ENCODE peak calls at places on chromosomes 13 and 19, in ten cellular contexts. One of them, this sample, is unnamed.

GRCh38 chr19:41821003-41821735 is 23.3 kb downstream of the LYPD4 start:
- DNase-seq in RPMI7951: peak; percentile 21
- DNase-seq in HFF-Myc: no peak
- DNase-seq in uterus: no peak
- DNase-seq in Daoy: peak; percentile 66
- DNase-seq in activated CD4-positive, alpha-beta T cell treated with anti-CD3 and anti-CD28 coated beads, Interleukin-2, amount 50 U/mL, for 24 hours: no peak
- DNase-seq in activated CD4-positive, CD25-positive, alpha-beta regulatory T cell: no peak
- DNase-seq in anterior cingulate cortex: no peak
- DNase-seq in activated T-cell treated with anti-CD3 and anti-CD28 coated beads, Interleukin-2, amount 50 U/mL, for 72 hours: peak; percentile 73
- DNase-seq in hypothalamus: no peak
- DNase-seq in this sample: peak; percentile 74

GRCh38 chr19:5246554-5247155 is 94.0 kb downstream of the PTPRS start:
- DNase-seq in RPMI7951: no peak
- DNase-seq in HFF-Myc: no peak
- DNase-seq in uterus: no peak
- DNase-seq in Daoy: no peak
- DNase-seq in activated CD4-positive, alpha-beta T cell treated with anti-CD3 and anti-CD28 coated beads, Interleukin-2, amount 50 U/mL, for 24 hours: no peak
- DNase-seq in activated CD4-positive, CD25-positive, alpha-beta regulatory T cell: no peak
- DNase-seq in anterior cingulate cortex: no peak
- DNase-seq in activated T-cell treated with anti-CD3 and anti-CD28 coated beads, Interleukin-2, amount 50 U/mL, for 72 hours: no peak
- DNase-seq in hypothalamus: no peak
- DNase-seq in this sample: no peak

GRCh38 chr13:72141845-72142470 is 275.0 kb upstream of the DACH1 start:
- DNase-seq in RPMI7951: peak; percentile 11
- DNase-seq in HFF-Myc: no peak
- DNase-seq in uterus: no peak
- DNase-seq in Daoy: no peak
- DNase-seq in activated CD4-positive, alpha-beta T cell treated with anti-CD3 and anti-CD28 coated beads, Interleukin-2, amount 50 U/mL, for 24 hours: no peak
- DNase-seq in activated CD4-positive, CD25-positive, alpha-beta regulatory T cell: no peak
- DNase-seq in anterior cingulate cortex: no peak
- DNase-seq in activated T-cell treated with anti-CD3 and anti-CD28 coated beads, Interleukin-2, amount 50 U/mL, for 72 hours: no peak
- DNase-seq in hypothalamus: no peak
- DNase-seq in this sample: no peak

GRCh38 chr19:12800873-12801465 is 631 bp downstream of the PRDX2 start:
- DNase-seq in RPMI7951: no peak
- DNase-seq in HFF-Myc: no peak
- DNase-seq in uterus: no peak
- DNase-seq in Daoy: no peak
- DNase-seq in activated CD4-positive, alpha-beta T cell treated with anti-CD3 and anti-CD28 coated beads, Interleukin-2, amount 50 U/mL, for 24 hours: no peak
- DNase-seq in activated CD4-positive, CD25-positive, alpha-beta regulatory T cell: no peak
- DNase-seq in anterior cingulate cortex: no peak
- DNase-seq in activated T-cell treated with anti-CD3 and anti-CD28 coated beads, Interleukin-2, amount 50 U/mL, for 72 hours: peak; percentile 47
- DNase-seq in hypothalamus: no peak
- DNase-seq in this sample: no peak

GRCh38 chr13:30818323-30818960 is 83.1 kb downstream of the ALOX5AP start:
- DNase-seq in RPMI7951: peak; percentile 76
- DNase-seq in HFF-Myc: no peak
- DNase-seq in uterus: peak; percentile 78
- DNase-seq in Daoy: no peak
- DNase-seq in activated CD4-positive, alpha-beta T cell treated with anti-CD3 and anti-CD28 coated beads, Interleukin-2, amount 50 U/mL, for 24 hours: no peak
- DNase-seq in activated CD4-positive, CD25-positive, alpha-beta regulatory T cell: no peak
- DNase-seq in anterior cingulate cortex: no peak
- DNase-seq in activated T-cell treated with anti-CD3 and anti-CD28 coated beads, Interleukin-2, amount 50 U/mL, for 72 hours: no peak
- DNase-seq in hypothalamus: no peak
- DNase-seq in this sample: no peak

GRCh38 chr13:111270126-111270525 is 50.3 kb upstream of the TEX29 start:
- DNase-seq in RPMI7951: no peak
- DNase-seq in HFF-Myc: no peak
- DNase-seq in uterus: no peak
- DNase-seq in Daoy: no peak
- DNase-seq in activated CD4-positive, alpha-beta T cell treated with anti-CD3 and anti-CD28 coated beads, Interleukin-2, amount 50 U/mL, for 24 hours: no peak
- DNase-seq in activated CD4-positive, CD25-positive, alpha-beta regulatory T cell: no peak
- DNase-seq in anterior cingulate cortex: peak; percentile 28
- DNase-seq in activated T-cell treated with anti-CD3 and anti-CD28 coated beads, Interleukin-2, amount 50 U/mL, for 72 hours: no peak
- DNase-seq in hypothalamus: no peak
- DNase-seq in this sample: no peak

GRCh38 chr19:13920940-13921744 is 15.1 kb downstream of the CC2D1A start:
- DNase-seq in RPMI7951: peak; percentile 70
- DNase-seq in HFF-Myc: no peak
- DNase-seq in uterus: no peak
- DNase-seq in Daoy: peak; percentile 63
- DNase-seq in activated CD4-positive, alpha-beta T cell treated with anti-CD3 and anti-CD28 coated beads, Interleukin-2, amount 50 U/mL, for 24 hours: no peak
- DNase-seq in activated CD4-positive, CD25-positive, alpha-beta regulatory T cell: no peak
- DNase-seq in anterior cingulate cortex: peak; percentile 4
- DNase-seq in activated T-cell treated with anti-CD3 and anti-CD28 coated beads, Interleukin-2, amount 50 U/mL, for 72 hours: peak; percentile 38
- DNase-seq in hypothalamus: no peak
- DNase-seq in this sample: peak; percentile 41

GRCh38 chr13:48904668-48905290 is 70.9 kb upstream of the FNDC3A start:
- DNase-seq in RPMI7951: no peak
- DNase-seq in HFF-Myc: no peak
- DNase-seq in uterus: no peak
- DNase-seq in Daoy: no peak
- DNase-seq in activated CD4-positive, alpha-beta T cell treated with anti-CD3 and anti-CD28 coated beads, Interleukin-2, amount 50 U/mL, for 24 hours: no peak
- DNase-seq in activated CD4-positive, CD25-positive, alpha-beta regulatory T cell: no peak
- DNase-seq in anterior cingulate cortex: no peak
- DNase-seq in activated T-cell treated with anti-CD3 and anti-CD28 coated beads, Interleukin-2, amount 50 U/mL, for 72 hours: no peak
- DNase-seq in hypothalamus: no peak
- DNase-seq in this sample: no peak

GRCh38 chr19:17841810-17842662 is 5.7 kb downstream of the JAK3 start:
- DNase-seq in RPMI7951: peak; percentile 83
- DNase-seq in HFF-Myc: no peak
- DNase-seq in uterus: peak; percentile 75
- DNase-seq in Daoy: peak; percentile 88
- DNase-seq in activated CD4-positive, alpha-beta T cell treated with anti-CD3 and anti-CD28 coated beads, Interleukin-2, amount 50 U/mL, for 24 hours: no peak
- DNase-seq in activated CD4-positive, CD25-positive, alpha-beta regulatory T cell: peak; percentile 20
- DNase-seq in anterior cingulate cortex: peak; percentile 34
- DNase-seq in activated T-cell treated with anti-CD3 and anti-CD28 coated beads, Interleukin-2, amount 50 U/mL, for 72 hours: peak; percentile 74
- DNase-seq in hypothalamus: no peak
- DNase-seq in this sample: no peak

GRCh38 chr13:52999093-52999696 is 29.4 kb upstream of the OLFM4 start:
- DNase-seq in RPMI7951: no peak
- DNase-seq in HFF-Myc: no peak
- DNase-seq in uterus: no peak
- DNase-seq in Daoy: no peak
- DNase-seq in activated CD4-positive, alpha-beta T cell treated with anti-CD3 and anti-CD28 coated beads, Interleukin-2, amount 50 U/mL, for 24 hours: no peak
- DNase-seq in activated CD4-positive, CD25-positive, alpha-beta regulatory T cell: no peak
- DNase-seq in anterior cingulate cortex: no peak
- DNase-seq in activated T-cell treated with anti-CD3 and anti-CD28 coated beads, Interleukin-2, amount 50 U/mL, for 72 hours: no peak
- DNase-seq in hypothalamus: no peak
- DNase-seq in this sample: no peak

GRCh38 chr13:46530084-46530935 is 22.7 kb upstream of the LRCH1 start:
- DNase-seq in RPMI7951: peak; percentile 18
- DNase-seq in HFF-Myc: no peak
- DNase-seq in uterus: no peak
- DNase-seq in Daoy: no peak
- DNase-seq in activated CD4-positive, alpha-beta T cell treated with anti-CD3 and anti-CD28 coated beads, Interleukin-2, amount 50 U/mL, for 24 hours: no peak
- DNase-seq in activated CD4-positive, CD25-positive, alpha-beta regulatory T cell: no peak
- DNase-seq in anterior cingulate cortex: no peak
- DNase-seq in activated T-cell treated with anti-CD3 and anti-CD28 coated beads, Interleukin-2, amount 50 U/mL, for 72 hours: no peak
- DNase-seq in hypothalamus: no peak
- DNase-seq in this sample: no peak